ENCODE peak calls at places on chromosomes 6 and 20, in five cellular contexts. K, B, I, U and Z are unnamed samples.

GRCh38 chr20:38932457-38933120 is 6.4 kb downstream of the FAM83D start:
- DNase-seq in K (no peak), B (no peak), I (no peak), U (no peak), Z (peak)

GRCh38 chr20:58877374-58878360 is 25.2 kb downstream of the GNAS start:
- DNase-seq in K (no peak), B (no peak), I (no peak), U (no peak), Z (no peak)

GRCh38 chr6:32843321-32843978 is 397 bp downstream of the PSMB8 start:
- DNase-seq in K (no peak), B (no peak), I (peak), U (no peak), Z (no peak)

GRCh38 chr6:134436281-134436815 is 118.4 kb upstream of the SGK1 start:
- DNase-seq in K (peak), B (peak), I (no peak), U (peak), Z (peak)

GRCh38 chr20:54118220-54119001 is 48.0 kb upstream of the BCAS1 start:
- DNase-seq in K (no peak), B (no peak), I (no peak), U (no peak), Z (no peak)

GRCh38 chr6:16346831-16347230 is 108.4 kb downstream of the GMPR start:
- DNase-seq in K (no peak), B (no peak), I (no peak), U (no peak), Z (no peak)

GRCh38 chr20:25389381-25389857 is 1.2 kb downstream of the ABHD12 start:
- DNase-seq in K (no peak), B (peak), I (no peak), U (no peak), Z (no peak)

GRCh38 chr20:1686151-1686748 is 28.7 kb upstream of the SIRPG start:
- DNase-seq in K (no peak), B (no peak), I (no peak), U (no peak), Z (no peak)

GRCh38 chr6:2921520-2922115 is 18.5 kb upstream of the SERPINB9 start:
- DNase-seq in K (no peak), B (no peak), I (no peak), U (no peak), Z (no peak)

GRCh38 chr20:63566395-63567131 is 7.5 kb downstream of the HELZ2 start:
- DNase-seq in K (no peak), B (no peak), I (no peak), U (no peak), Z (no peak)

GRCh38 chr20:1718604-1719384 is 61.2 kb upstream of the SIRPG start:
- DNase-seq in K (no peak), B (peak), I (peak), U (no peak), Z (peak)

GRCh38 chr20:40663991-40664880 is 24.8 kb downstream of the MAFB start:
- DNase-seq in K (no peak), B (no peak), I (no peak), U (no peak), Z (no peak)

GRCh38 chr6:147001621-147002020 is 202.6 kb upstream of the STXBP5 start:
- DNase-seq in K (no peak), B (peak), I (no peak), U (no peak), Z (no peak)

GRCh38 chr20:63402178-63402859 is 41.2 kb upstream of the CHRNA4 start:
- DNase-seq in K (no peak), B (no peak), I (no peak), U (no peak), Z (no peak)

GRCh38 chr20:12072221-12072944 is 154.7 kb downstream of the BTBD3 start:
- DNase-seq in K (no peak), B (no peak), I (no peak), U (no peak), Z (no peak)

GRCh38 chr20:37256286-37256685 is 5.3 kb downstream of the GHRH start:
- DNase-seq in K (no peak), B (no peak), I (no peak), U (no peak), Z (no peak)

GRCh38 chr6:159654483-159655098 is 38.5 kb downstream of the SOD2 start:
- DNase-seq in K (no peak), B (peak), I (no peak), U (no peak), Z (peak)

GRCh38 chr6:118963003-118963402 is 28.0 kb upstream of the MCM9 start:
- DNase-seq in K (no peak), B (peak), I (no peak), U (no peak), Z (peak)

GRCh38 chr6:40015530-40015929 is 81.3 kb upstream of the MOCS1 start:
- DNase-seq in K (no peak), B (no peak), I (no peak), U (no peak), Z (no peak)

GRCh38 chr20:31841928-31842327 is 3.5 kb downstream of the FOXS1 start:
- DNase-seq in K (no peak), B (peak), I (peak), U (no peak), Z (no peak)